ENCODE peak calls at places on chromosomes 3 and 15, in eight cellular contexts. Z is uterus, E is heart left ventricle, C is choroid plexus epithelial cell, T is HepG2, N is AG09319, L is cardiac fibroblast, Y is mesothelial cell of epicardium. P is an unnamed sample.

GRCh38 chr3:45992820-45993219 is 2.8 kb downstream of the FYCO1 start:
- DNase-seq in Z (no peak), L (peak), T (no peak), C (no peak), N (peak), E (no peak), Y (no peak), P (no peak)

GRCh38 chr3:139132976-139133375 is 88.3 kb upstream of the PRR23C start:
- DNase-seq in N (no peak), Z (no peak), L (no peak), E (no peak), Y (no peak), C (no peak), T (no peak), P (no peak)

GRCh38 chr3:37530298-37530697 is 331.4 kb upstream of the CTDSPL start:
- DNase-seq in N (no peak), Y (no peak), E (no peak), T (no peak), L (no peak), Z (no peak), C (no peak), P (no peak)

GRCh38 chr15:94524565-94524964 is 293.2 kb downstream of the MCTP2 start:
- DNase-seq in Z (no peak), T (no peak), L (no peak), N (no peak), C (no peak), Y (no peak), E (no peak), P (no peak)

GRCh38 chr3:15783361-15783969 is 14.3 kb downstream of the ANKRD28 start:
- DNase-seq in N (no peak), E (no peak), Y (no peak), Z (no peak), L (peak), C (peak), T (no peak), P (no peak)

GRCh38 chr3:13121553-13122001 is 48.3 kb upstream of the IQSEC1 start:
- DNase-seq in Y (no peak), L (no peak), N (no peak), Z (no peak), T (no peak), E (no peak), C (no peak), P (no peak)

GRCh38 chr3:66036586-66037061 is 2.1 kb downstream of the MAGI1 start:
- DNase-seq in N (no peak), L (peak), Y (no peak), T (no peak), Z (no peak), E (no peak), C (peak), P (no peak)

GRCh38 chr3:21717272-21717671 is 33.7 kb downstream of the ZNF385D start:
- DNase-seq in N (no peak), Y (no peak), C (no peak), T (no peak), Z (no peak), E (no peak), L (no peak), P (no peak)

GRCh38 chr3:126948980-126949535 is 33.9 kb upstream of the PLXNA1 start:
- DNase-seq in L (no peak), Z (no peak), T (no peak), E (peak), Y (no peak), C (no peak), N (no peak), P (no peak)

GRCh38 chr15:82021992-82022391 is 23.8 kb downstream of the MEX3B start:
- DNase-seq in Y (no peak), C (peak), T (no peak), L (peak), N (no peak), E (peak), Z (peak), P (no peak)

GRCh38 chr15:76075060-76075459 is 15.3 kb downstream of the TMEM266 start:
- DNase-seq in L (no peak), N (no peak), T (no peak), Y (no peak), E (no peak), C (no peak), Z (no peak), P (no peak)

GRCh38 chr15:78715439-78715838 is 74.4 kb upstream of the CHRNB4 start:
- DNase-seq in Y (no peak), N (no peak), T (no peak), Z (no peak), C (no peak), E (no peak), L (no peak), P (no peak)

GRCh38 chr15:63294354-63294753 is 16.9 kb downstream of the APH1B start:
- DNase-seq in N (no peak), C (no peak), T (no peak), Z (no peak), L (no peak), Y (no peak), E (no peak), P (no peak)

GRCh38 chr15:29126208-29126536 is 143.4 kb downstream of the NSMCE3 start:
- DNase-seq in Y (no peak), T (no peak), L (no peak), N (no peak), C (no peak), Z (no peak), E (peak), P (no peak)

GRCh38 chr15:34616613-34617012 is 33.2 kb upstream of the GOLGA8B start:
- DNase-seq in Z (no peak), E (peak), C (peak), T (peak), Y (no peak), L (peak), N (no peak), P (no peak)

GRCh38 chr3:123952844-123953520 is 8.0 kb downstream of the CCDC14 start:
- DNase-seq in C (no peak), Y (no peak), N (no peak), T (no peak), E (no peak), L (no peak), Z (no peak), P (no peak)

GRCh38 chr3:159175391-159175725 is 373.5 kb downstream of the MFSD1 start:
- DNase-seq in L (no peak), T (no peak), E (no peak), C (no peak), Z (no peak), N (no peak), Y (no peak), P (no peak)

GRCh38 chr3:135908737-135909136 is 56.8 kb upstream of the PPP2R3A start:
- DNase-seq in E (no peak), T (no peak), Y (no peak), C (no peak), N (no peak), Z (no peak), L (no peak), P (no peak)

GRCh38 chr3:105885261-105885660 is 16.4 kb upstream of the CBLB start:
- DNase-seq in T (no peak), E (no peak), L (peak), C (no peak), N (no peak), Z (no peak), Y (no peak), P (no peak)

GRCh38 chr3:111589303-111590095 is 5.6 kb downstream of the ZBED2 start:
- DNase-seq in C (peak), E (no peak), N (no peak), T (no peak), Z (no peak), L (no peak), Y (no peak), P (no peak)

GRCh38 chr3:112101946-112102345 is 15.8 kb downstream of the C3orf52 start:
- DNase-seq in L (peak), E (no peak), T (no peak), Z (no peak), Y (no peak), C (peak), N (no peak), P (no peak)

DNA sequence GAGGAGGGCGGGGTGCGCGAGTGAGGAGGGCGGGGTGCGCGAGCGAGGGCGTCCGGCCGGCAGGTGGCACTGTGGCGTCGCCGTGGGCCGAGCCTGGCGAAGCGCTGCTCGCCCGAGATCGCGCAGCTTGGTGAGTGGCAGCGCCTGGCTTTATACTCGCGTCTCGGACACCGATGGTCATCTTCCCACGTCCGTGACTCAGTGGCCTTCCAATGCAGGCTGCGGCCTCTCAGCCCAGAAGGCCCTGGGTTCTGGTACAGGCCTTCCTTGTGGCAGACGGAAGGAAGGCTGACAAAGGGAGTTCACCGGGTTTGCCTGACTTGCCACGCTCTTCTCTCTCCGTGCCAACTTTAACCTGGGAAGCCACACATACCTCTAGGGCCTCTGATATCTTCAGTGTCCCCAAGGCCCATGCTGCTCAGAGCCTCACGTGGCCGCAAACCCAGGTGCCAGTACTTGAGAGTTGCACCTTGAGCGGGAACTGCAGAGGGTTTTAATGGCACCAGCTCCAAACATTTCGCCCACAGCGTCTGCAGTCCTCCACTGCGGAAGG is 195.3 kb upstream of the LYSMD4 start:
- DNase-seq in N (peak), L (peak), Y (peak), E (peak), T (no peak), Z (peak), C (peak), P (peak)
- TF ChIP-seq CTCF in N (peak), L (peak), Y (peak), E (peak), T (peak), Z (peak), C (peak), P (peak)

GRCh38 chr3:115420086-115420485 is 203.2 kb upstream of the GAP43 start:
- DNase-seq in L (no peak), T (no peak), C (no peak), Y (no peak), Z (no peak), E (no peak), N (no peak), P (no peak)
- TF ChIP-seq CTCF in L (no peak), T (no peak), C (no peak), Y (no peak), Z (no peak), E (no peak), N (no peak), P (no peak)

GRCh38 chr3:160956785-160957184 is 148.4 kb downstream of the B3GALNT1 start:
- DNase-seq in Y (no peak), Z (no peak), T (peak), E (no peak), L (peak), C (peak), N (no peak), P (no peak)
- TF ChIP-seq CTCF in Y (no peak), Z (peak), T (peak), E (peak), L (peak), C (peak), N (peak), P (no peak)

GRCh38 chr15:80052597-80053304 is 6.7 kb upstream of the ZFAND6 start:
- DNase-seq in C (no peak), T (no peak), N (no peak), Z (no peak), L (no peak), Y (no peak), E (no peak), P (no peak)
- TF ChIP-seq CTCF in C (no peak), T (no peak), N (no peak), Z (no peak), L (no peak), Y (no peak), E (no peak), P (no peak)

DNA sequence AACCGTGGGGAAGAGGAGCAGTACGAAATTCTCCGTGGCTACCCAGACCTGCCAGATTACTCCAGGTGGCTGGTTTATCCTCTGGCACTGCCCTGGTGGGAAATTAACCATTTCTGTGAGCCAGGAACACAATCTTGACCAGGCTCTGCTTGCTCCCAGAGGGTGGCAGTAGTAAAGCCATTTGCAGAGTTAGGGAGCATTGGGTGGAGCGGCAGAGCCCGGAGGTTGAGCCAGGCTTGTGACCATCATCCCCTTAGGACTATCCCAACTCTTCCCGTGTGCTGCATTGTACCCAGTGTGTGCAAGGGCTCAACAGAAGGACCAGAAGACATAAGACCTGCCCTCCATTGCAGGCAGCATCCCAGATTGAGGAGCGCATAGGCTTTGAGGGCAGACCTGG is 5.3 kb downstream of the KNG1 start:
- DNase-seq in Y (no peak), E (no peak), Z (no peak), C (no peak), T (peak), L (peak), N (no peak), P (no peak)
- TF ChIP-seq CTCF in Y (no peak), E (no peak), Z (no peak), C (peak), T (peak), L (peak), N (peak), P (no peak)

DNA sequence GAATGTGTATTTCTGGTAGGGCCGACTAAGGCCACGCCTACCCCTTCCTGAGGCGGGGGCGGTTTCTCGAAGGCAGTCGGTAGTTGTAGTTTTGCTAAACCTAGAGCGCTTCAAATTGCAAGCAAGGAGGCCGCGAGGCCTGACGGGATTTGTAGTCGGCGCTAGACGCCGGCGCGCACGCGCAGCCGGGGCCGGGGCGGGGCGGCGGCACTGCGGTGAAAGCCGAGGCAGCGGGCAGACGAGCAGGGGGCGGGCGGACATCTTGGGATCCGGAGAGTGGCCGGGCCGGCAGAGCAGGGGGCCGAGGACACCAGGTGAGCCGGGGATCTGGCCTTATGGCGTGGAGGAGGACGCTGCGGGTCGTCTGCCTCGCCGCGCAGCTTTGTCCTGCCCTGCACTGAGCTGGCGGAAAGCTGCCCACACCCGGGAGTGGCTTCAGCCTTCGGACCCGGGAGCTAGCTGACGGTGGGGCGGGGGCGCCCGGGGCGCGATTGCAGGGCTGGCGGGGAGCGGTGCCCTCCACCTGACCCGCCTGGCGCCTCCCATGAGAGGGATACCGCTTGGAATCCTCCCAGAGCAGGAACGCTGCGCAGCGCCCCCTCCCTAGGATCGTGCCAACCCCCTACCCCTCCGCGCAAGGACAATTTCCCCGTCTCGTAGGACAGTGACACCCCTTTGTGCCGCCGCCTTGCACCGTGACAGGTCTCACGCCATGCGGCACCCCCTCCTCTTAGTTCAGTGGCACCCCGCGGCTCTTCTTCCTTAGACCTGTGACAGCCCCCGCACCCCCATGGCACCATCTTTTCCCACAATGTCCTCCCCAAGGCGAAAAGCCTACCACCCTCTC is at the start of gene AP2M1:
- DNase-seq in C (peak), Z (peak), E (peak), N (peak), T (peak), Y (peak), L (peak), P (peak)
- TF ChIP-seq CTCF in C (no peak), Z (no peak), E (peak), N (no peak), T (peak), Y (no peak), L (no peak), P (peak)

DNA sequence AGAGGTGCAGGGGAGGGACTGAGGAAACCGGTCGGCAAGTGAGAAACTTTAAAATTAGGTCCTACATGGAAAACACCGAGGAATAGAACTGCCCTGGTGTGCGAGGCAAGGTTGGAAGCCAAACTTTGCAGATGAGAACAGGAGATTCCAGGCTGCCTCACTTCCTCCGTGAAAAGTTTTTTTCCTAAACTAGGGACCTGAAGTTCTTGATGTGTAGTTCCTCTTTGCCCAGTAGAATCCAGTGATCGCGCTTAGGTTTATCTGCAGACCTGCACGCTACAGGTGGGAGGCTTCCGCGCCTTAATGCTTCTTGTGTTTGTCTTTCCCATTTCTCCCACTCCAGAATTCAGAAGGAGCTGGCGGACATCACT is 5.3 kb downstream of the UBE2E1 start:
- DNase-seq in N (no peak), Y (no peak), T (peak), C (peak), L (no peak), Z (no peak), E (no peak), P (no peak)
- TF ChIP-seq CTCF in N (no peak), Y (no peak), T (no peak), C (no peak), L (no peak), Z (no peak), E (no peak), P (no peak)

GRCh38 chr3:161927131-161927530 is 430.5 kb downstream of the OTOL1 start:
- DNase-seq in L (no peak), N (no peak), T (no peak), C (no peak), Y (no peak), E (no peak), Z (no peak), P (no peak)

GRCh38 chr3:161920196-161920595 is 423.6 kb downstream of the OTOL1 start:
- DNase-seq in Y (no peak), C (no peak), L (no peak), E (no peak), Z (no peak), N (no peak), T (no peak), P (no peak)

GRCh38 chr3:161925749-161926360 is 429.2 kb downstream of the OTOL1 start:
- DNase-seq in N (no peak), E (no peak), L (no peak), Z (no peak), C (peak), Y (no peak), T (no peak), P (no peak)
- TF ChIP-seq CTCF in N (no peak), E (no peak), L (no peak), Z (no peak), C (peak), Y (no peak), T (no peak), P (peak)

P was measured in progenitor cell of endocrine pancreas.